ENCODE peak calls at places on chromosomes 4 and X, in seven cellular contexts. W is GM23248, X is HCT116, Q is GM12878, Y is PC-9, G is GM23338, R is mammary epithelial cell. K is an unnamed sample.

GRCh38 chrX:17022205-17022604 is 75.7 kb downstream of the REPS2 start:
- DNase-seq in W (peak; percentile 54), X (no peak), Q (no peak), Y (no peak), G (no peak), R (peak; percentile 20), K (peak; percentile 78)

GRCh38 chr4:25585901-25586523 is 69.6 kb upstream of the SLC34A2 start:
- DNase-seq in W (no peak), X (no peak), Q (no peak), Y (no peak), G (no peak), R (no peak), K (no peak)

GRCh38 chrX:131975851-131976250 is 47.3 kb upstream of the STK26 start:
- DNase-seq in W (no peak), X (no peak), Q (no peak), Y (no peak), G (no peak), R (no peak), K (no peak)

GRCh38 chrX:147914609-147915008 is 2.9 kb downstream of the FMR1 start:
- DNase-seq in W (no peak), X (no peak), Q (no peak), Y (no peak), G (no peak), R (no peak), K (no peak)

GRCh38 chr4:146283758-146284651 is 69.7 kb downstream of the REELD1 start:
- DNase-seq in W (no peak), X (no peak), Q (no peak), Y (no peak), G (no peak), R (no peak), K (no peak)

GRCh38 chr4:52995341-52996030 is 133.4 kb downstream of the RASL11B start:
- DNase-seq in W (peak; percentile 42), X (no peak), Q (no peak), Y (no peak), G (no peak), R (peak; percentile 33), K (no peak)

GRCh38 chr4:102826105-102826889 is 1.1 kb downstream of the UBE2D3 start:
- DNase-seq in W (no peak), X (no peak), Q (no peak), Y (no peak), G (no peak), R (no peak), K (no peak)

GRCh38 chr4:38015886-38016515 is 55.8 kb downstream of the PTTG2 start:
- DNase-seq in W (no peak), X (no peak), Q (no peak), Y (no peak), G (no peak), R (no peak), K (no peak)

GRCh38 chrX:10582945-10583344 is 37.4 kb downstream of the MID1 start:
- DNase-seq in W (peak; percentile 61), X (no peak), Q (no peak), Y (no peak), G (no peak), R (no peak), K (peak; percentile 79)

GRCh38 chrX:9163153-9163790 is 129.3 kb upstream of the FAM9B start:
- DNase-seq in W (peak; percentile 42), X (no peak), Q (no peak), Y (no peak), G (no peak), R (no peak), K (peak; percentile 56)

GRCh38 chr4:151674804-151675290 is 86.0 kb downstream of the GATB start:
- DNase-seq in W (peak; percentile 54), X (no peak), Q (no peak), Y (no peak), G (peak; percentile 87), R (peak; percentile 69), K (peak; percentile 69)

GRCh38 chr4:3402409-3403103 is 39.2 kb upstream of the HGFAC start:
- DNase-seq in W (peak; percentile 88), X (no peak), Q (no peak), Y (no peak), G (no peak), R (peak; percentile 5), K (peak; percentile 27)

GRCh38 chrX:9770319-9770718 is 4.7 kb upstream of the GPR143 start:
- DNase-seq in W (no peak), X (no peak), Q (no peak), Y (peak; percentile 34), G (peak; percentile 16), R (peak; percentile 15), K (no peak)

GRCh38 chr4:52750819-52751348 is 341 bp downstream of the ERVMER34-1 start:
- DNase-seq in W (peak; percentile 44), X (peak; percentile 16), Q (no peak), Y (no peak), G (peak; percentile 60), R (peak; percentile 54), K (peak; percentile 8)

GRCh38 chr4:186727977-186728519 is 4.4 kb upstream of the FAT1 start:
- DNase-seq in W (peak; percentile 23), X (peak; percentile 63), Q (no peak), Y (peak; percentile 49), G (peak; percentile 56), R (peak; percentile 63), K (no peak)

GRCh38 chrX:150664290-150664689 is 28.9 kb upstream of the MTMR1 start:
- DNase-seq in W (no peak), X (no peak), Q (no peak), Y (no peak), G (no peak), R (no peak), K (no peak)

GRCh38 chr4:2367626-2368025 is 50.8 kb downstream of the ZFYVE28 start:
- DNase-seq in W (no peak), X (no peak), Q (no peak), Y (no peak), G (no peak), R (no peak), K (no peak)

GRCh38 chr4:26751838-26752237 is 108.8 kb upstream of the STIM2 start:
- DNase-seq in W (no peak), X (no peak), Q (peak; percentile 16), Y (no peak), G (no peak), R (no peak), K (no peak)

GRCh38 chrX:130715299-130715698 is 187.7 kb downstream of the ENOX2 start:
- DNase-seq in W (peak; percentile 58), X (no peak), Q (no peak), Y (no peak), G (no peak), R (peak; percentile 75), K (peak; percentile 1)

GRCh38 chr4:184846531-184846930 is 20.8 kb upstream of the ACSL1 start:
- DNase-seq in W (no peak), X (no peak), Q (no peak), Y (no peak), G (no peak), R (peak; percentile 51), K (no peak)

GRCh38 chr4:102263024-102263787 is 82.1 kb downstream of the SLC39A8 start:
- DNase-seq in W (peak; percentile 57), X (peak; percentile 51), Q (no peak), Y (peak; percentile 70), G (peak; percentile 68), R (peak; percentile 70), K (peak; percentile 64)

GRCh38 chrX:13064599-13065143 is 20.3 kb upstream of the FAM9C start:
- DNase-seq in W (peak; percentile 66), X (no peak), Q (no peak), Y (no peak), G (no peak), R (no peak), K (peak; percentile 77)

GRCh38 chrX:101417981-101418841 is 10.2 kb downstream of the HNRNPH2 start:
- DNase-seq in W (peak; percentile 50), X (no peak), Q (no peak), Y (no peak), G (peak; percentile 74), R (no peak), K (peak; percentile 36)

GRCh38 chr4:160580581-160580980 is 1477.7 kb downstream of the RAPGEF2 start:
- DNase-seq in W (no peak), X (no peak), Q (no peak), Y (no peak), G (no peak), R (no peak), K (no peak)

GRCh38 chrX:73563740-73564073 is 710 bp downstream of the CHIC1 start:
- DNase-seq in W (no peak), X (no peak), Q (peak; percentile 11), Y (no peak), G (no peak), R (no peak), K (peak; percentile 19)

GRCh38 chr4:118351851-118352827 is 664 bp downstream of the PRSS12 start:
- DNase-seq in W (peak; percentile 50), X (peak; percentile 48), Q (no peak), Y (no peak), G (peak; percentile 65), R (peak; percentile 71), K (peak; percentile 62)
- TF ChIP-seq EZH2 in W (no peak), X (no peak), Q (no peak), Y (no peak), G (peak; percentile 13), R (no peak), K (no peak)

DNA sequence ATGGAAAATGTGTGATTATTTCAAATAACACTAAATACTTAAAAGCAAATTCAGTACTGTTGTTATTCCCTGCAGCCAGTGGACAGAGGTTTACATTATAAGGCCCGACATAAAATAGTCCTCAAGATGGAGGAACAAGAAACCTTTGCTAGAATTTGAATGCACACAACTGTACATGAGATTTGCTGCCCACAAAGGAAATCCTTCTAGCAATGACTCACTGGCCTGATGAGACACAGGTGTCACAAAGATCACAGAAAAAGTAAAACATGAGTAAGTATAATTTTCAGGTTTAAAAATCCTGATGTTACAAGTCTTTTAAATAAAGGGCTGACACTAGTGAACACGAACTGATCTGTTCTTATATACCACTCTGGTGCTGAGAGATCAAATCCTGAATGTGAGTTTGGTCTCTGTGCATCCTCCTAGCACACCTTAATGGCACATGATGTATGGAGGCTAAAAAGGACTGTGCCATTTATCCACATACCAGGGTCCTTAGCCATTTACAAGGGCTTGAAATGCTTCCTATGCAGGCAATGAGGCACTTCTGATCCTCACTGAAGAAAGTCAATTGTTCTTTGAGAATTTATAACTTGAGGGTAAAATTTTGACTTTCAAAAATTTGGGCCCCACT is 23.1 kb downstream of the MAP7D3 start:
- DNase-seq in W (peak; percentile 33), X (no peak), Q (no peak), Y (no peak), G (no peak), R (no peak), K (no peak)
- H3K4me2 ChIP-seq in W (no peak overlapping the region), X (no peak overlapping the region), Q (no peak overlapping the region), Y (no peak overlapping the region), G (no peak overlapping the region), R (no peak overlapping the region), K (no peak overlapping the region)

DNA sequence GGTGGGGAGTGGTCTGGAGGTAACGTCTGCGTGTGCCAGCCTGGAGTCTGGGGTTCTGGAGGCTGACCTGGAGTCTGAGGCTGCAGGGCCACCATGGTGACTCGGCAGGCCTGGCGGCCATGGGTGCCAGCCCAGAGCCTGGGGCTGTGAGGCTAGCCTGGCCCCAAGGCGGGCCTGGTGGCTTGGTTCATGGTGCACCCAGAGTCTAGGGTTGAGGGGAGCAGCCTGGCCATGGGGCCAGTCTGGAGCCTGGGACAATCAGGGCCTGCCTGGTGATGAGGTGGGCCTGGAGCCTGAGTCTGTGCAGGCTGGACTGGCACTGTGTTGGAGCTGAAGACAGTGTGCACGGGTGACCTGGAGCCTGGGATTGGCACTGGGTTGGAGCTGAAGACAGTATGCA is 64.9 kb downstream of the CXorf49B start:
- DNase-seq in W (no peak), X (no peak), Q (no peak), Y (no peak), G (no peak), R (no peak), K (no peak)
- TF ChIP-seq EZH2 in W (no peak), X (no peak), Q (no peak), Y (no peak), G (no peak), R (no peak), K (no peak)

GRCh38 chr4:99025506-99025905 is 30.0 kb downstream of the METAP1 start:
- DNase-seq in W (no peak), X (no peak), Q (no peak), Y (no peak), G (no peak), R (no peak), K (no peak)
- H3K4me2 ChIP-seq in W (no peak overlapping the region), X (no peak overlapping the region), Q (no peak overlapping the region), Y (no peak overlapping the region), G (peak overlapping the region; percentile 21), R (no peak overlapping the region), K (no peak overlapping the region)

K was measured in fibroblast of lung.